ENCODE peak calls at places on chromosomes 1 and 21, in five cellular contexts. G is astrocyte of the spinal cord, O is brain microvascular endothelial cell, J is IMR-90, S is fibroblast of lung. P is an unnamed sample.

GRCh38 chr1:221316491-221317056 is 425.3 kb downstream of the DUSP10 start:
- DNase-seq in O (no peak), S (peak), G (peak), J (peak), P (peak)

GRCh38 chr1:70324683-70325082 is 29.8 kb downstream of the ANKRD13C start:
- DNase-seq in O (no peak), J (no peak), S (no peak), G (no peak), P (peak)

GRCh38 chr1:88800382-88801051 is 90.8 kb downstream of the GTF2B start:
- DNase-seq in J (peak), O (peak), S (peak), G (peak), P (peak)

GRCh38 chr1:100036718-100037664 is 67.2 kb downstream of the SLC35A3 start:
- DNase-seq in O (peak), S (peak), G (peak), J (peak), P (peak)

GRCh38 chr21:38468989-38469388 is 29.3 kb downstream of the ERG start:
- DNase-seq in J (no peak), G (no peak), O (no peak), S (no peak), P (no peak)

GRCh38 chr1:7749126-7749525 is 22.0 kb upstream of the VAMP3 start:
- DNase-seq in O (no peak), J (no peak), G (no peak), S (no peak), P (no peak)

GRCh38 chr1:234907585-234908457 is 220.8 kb downstream of the TOMM20 start:
- DNase-seq in G (peak), S (peak), O (no peak), J (peak), P (peak)

GRCh38 chr1:229229721-229230135 is 41.2 kb upstream of the RAB4A start:
- DNase-seq in G (no peak), S (no peak), O (no peak), J (no peak), P (peak)

GRCh38 chr21:44426663-44427191 is 28.6 kb upstream of the LRRC3 start:
- DNase-seq in J (no peak), G (no peak), O (no peak), S (no peak), P (no peak)

GRCh38 chr1:65001238-65001792 is 35.0 kb upstream of the JAK1 start:
- DNase-seq in O (peak), S (peak), J (peak), G (peak), P (peak)

GRCh38 chr1:205191617-205192016 is 19.9 kb downstream of the DSTYK start:
- DNase-seq in J (no peak), G (no peak), S (no peak), O (no peak), P (no peak)

GRCh38 chr1:170145691-170146676 is at the start of gene NTMT2:
- DNase-seq in J (peak), G (no peak), S (peak), O (peak), P (peak)

GRCh38 chr1:221994274-221994698 is 252.4 kb upstream of the DUSP10 start:
- DNase-seq in G (peak), J (peak), S (peak), O (peak), P (no peak)

GRCh38 chr1:50562106-50562505 is 138.9 kb upstream of the DMRTA2 start:
- DNase-seq in G (no peak), O (no peak), S (no peak), J (no peak), P (no peak)

GRCh38 chr1:41468082-41468762 is 16.3 kb downstream of the EDN2 start:
- DNase-seq in G (no peak), J (no peak), O (no peak), S (no peak), P (no peak)

GRCh38 chr1:9473032-9473792 is 66.1 kb upstream of the SLC25A33 start:
- DNase-seq in S (peak), O (peak), G (peak), J (peak), P (peak)

GRCh38 chr1:183568176-183569041 is 21.9 kb downstream of the NCF2 start:
- DNase-seq in O (peak), J (no peak), G (no peak), S (peak), P (peak)

GRCh38 chr1:90579212-90579802 is 137.8 kb downstream of the BARHL2 start:
- DNase-seq in J (peak), G (peak), S (peak), O (peak), P (peak)

GRCh38 chr21:17512245-17513213 is at the start of gene CXADR:
- DNase-seq in J (no peak), G (peak), S (peak), O (no peak), P (no peak)

GRCh38 chr1:71393301-71393700 is 312.5 kb upstream of the ZRANB2 start:
- DNase-seq in J (no peak), S (no peak), O (no peak), G (no peak), P (no peak)

GRCh38 chr1:67735806-67736627 is 51.0 kb downstream of the GADD45A start:
- DNase-seq in O (peak), G (peak), S (peak), J (peak), P (peak)
- H3K4me3 ChIP-seq in O (peak), G (no peak), S (peak), J (peak), P (peak)

DNA sequence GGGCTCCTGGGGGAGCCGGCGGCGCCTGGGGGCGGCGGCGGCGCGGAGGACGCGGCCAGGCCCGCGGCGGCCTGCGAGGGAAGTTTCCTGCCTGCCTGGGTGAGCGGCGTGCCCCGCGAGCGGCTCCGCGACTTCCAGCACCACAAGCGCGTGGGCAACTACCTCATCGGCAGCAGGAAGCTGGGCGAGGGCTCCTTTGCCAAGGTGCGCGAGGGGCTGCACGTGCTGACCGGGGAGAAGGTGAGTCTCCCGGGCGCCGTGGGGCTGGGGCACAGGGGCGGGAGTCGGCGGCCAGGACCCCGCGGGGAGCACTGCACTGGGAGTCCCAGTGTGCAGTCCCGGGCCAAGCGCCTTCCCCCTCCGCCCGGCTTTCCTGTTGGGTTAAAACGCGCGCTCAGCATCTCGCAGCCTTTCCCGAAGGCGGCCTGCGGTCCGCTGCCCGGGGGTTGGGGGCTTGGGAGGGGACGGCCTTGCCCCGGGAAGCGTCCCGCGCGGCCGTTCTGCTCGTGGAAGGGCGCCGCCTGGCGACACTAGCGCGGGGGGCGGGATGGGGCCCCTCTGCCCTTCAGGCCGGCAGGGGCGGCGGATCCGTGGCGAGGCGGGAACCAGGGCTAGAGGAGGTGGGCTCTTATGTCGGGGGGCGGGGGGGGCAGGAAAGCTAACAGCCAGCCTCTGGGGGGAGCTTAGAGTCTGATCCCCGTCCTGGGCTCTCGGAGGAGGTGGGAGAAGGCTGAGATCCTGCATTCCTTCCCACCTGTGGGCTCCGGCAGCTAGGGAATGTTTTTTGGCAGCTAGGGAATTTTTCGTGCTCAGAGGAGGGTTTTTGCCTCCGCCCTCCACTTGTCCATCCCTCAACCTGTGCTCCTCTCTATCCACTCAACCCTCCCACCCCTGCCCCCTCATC is 1.1 kb downstream of the HUNK start:
- DNase-seq in J (peak), G (no peak), S (peak), O (no peak), P (no peak)
- TF ChIP-seq CTCF in J (peak), G (peak), S (peak), O (peak), P (no peak)

DNA sequence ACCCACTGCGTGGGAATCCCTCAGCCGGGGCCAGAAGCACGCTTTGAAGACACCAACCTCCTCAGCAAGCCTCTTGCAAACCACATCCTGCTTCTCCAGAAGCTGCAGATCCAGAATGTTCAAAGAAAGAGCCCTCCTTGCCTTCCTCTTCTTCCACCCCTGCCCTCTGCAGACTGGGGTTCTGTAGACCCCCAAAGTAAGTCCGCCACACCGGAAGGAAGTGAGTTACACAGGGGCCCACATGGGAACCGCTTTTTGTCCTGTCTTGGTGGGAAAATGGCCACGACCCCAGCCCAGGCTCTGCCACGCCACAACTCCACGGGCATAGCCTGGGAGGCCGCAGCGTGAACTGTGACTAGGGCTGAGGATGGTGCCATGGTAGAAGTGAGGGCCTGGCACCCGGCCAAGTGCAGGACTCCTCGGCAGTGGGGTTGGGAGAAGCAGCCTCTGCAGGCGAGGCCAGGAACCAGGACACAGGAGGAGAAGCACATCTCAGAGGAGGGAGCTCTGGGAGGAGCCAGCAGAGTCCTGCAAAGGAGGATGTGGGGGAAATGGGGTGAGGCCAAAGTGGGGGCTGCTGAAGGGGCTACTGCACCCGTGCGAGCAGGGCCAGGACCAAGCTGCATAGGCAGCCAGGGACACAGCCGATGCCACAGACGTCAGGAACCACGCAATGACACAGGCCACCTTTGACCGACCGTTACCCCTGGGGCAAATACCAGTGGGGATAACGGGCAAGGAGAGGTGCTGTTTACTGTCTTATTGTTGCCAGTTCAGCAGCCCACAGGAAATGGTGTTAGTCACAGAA is 30.9 kb downstream of the PDE9A start:
- DNase-seq in O (no peak), J (no peak), G (no peak), S (no peak), P (no peak)
- H3K4me3 ChIP-seq in O (no peak), J (no peak), G (no peak), S (no peak), P (no peak)

GRCh38 chr1:1040004-1040991 is 20.4 kb downstream of the AGRN start:
- DNase-seq in G (peak), S (peak), O (peak), J (peak), P (peak)
- TF ChIP-seq CTCF in G (peak), S (no peak), O (peak), J (peak), P (no peak)

DNA sequence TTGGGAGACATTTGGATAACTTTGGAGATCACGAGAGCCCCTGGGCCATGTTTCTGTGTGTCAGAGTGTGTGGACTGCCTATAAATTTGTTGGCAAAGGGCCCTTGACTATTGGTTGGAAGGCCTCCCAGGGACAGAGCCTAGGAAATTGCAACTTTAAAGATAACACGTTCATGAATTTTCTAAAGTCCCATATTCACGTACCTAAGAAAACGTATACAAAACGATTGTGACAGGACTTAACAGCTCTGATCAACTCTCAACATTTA is 55.8 kb downstream of the DOP1B start:
- DNase-seq in O (no peak), G (no peak), S (no peak), J (no peak), P (no peak)
- H3K4me3 ChIP-seq in O (no peak), G (no peak), S (no peak), J (no peak), P (no peak)

GRCh38 chr1:185317034-185317885 is at the start of gene IVNS1ABP:
- DNase-seq in G (peak), S (peak), O (peak), J (peak), P (peak)
- TF ChIP-seq CTCF in G (no peak), S (no peak), O (peak), J (no peak), P (peak)

GRCh38 chr1:155968670-155969069 is 9.7 kb downstream of the ARHGEF2 start:
- DNase-seq in J (peak), S (peak), O (no peak), G (peak), P (no peak)
- H3K4me3 ChIP-seq in J (no peak), S (peak), O (no peak), G (no peak), P (no peak)

GRCh38 chr1:74011736-74012135 is 186.2 kb downstream of the LRRIQ3 start:
- DNase-seq in G (no peak), J (no peak), S (no peak), O (no peak), P (no peak)
- TF ChIP-seq CTCF in G (no peak), J (no peak), S (no peak), O (no peak), P (no peak)